ENCODE peak calls at places on chromosomes 16 and 17, in four cellular contexts. Q is GM19239; V is CD8-positive, alpha-beta T cell; K is NCI-H2029. T is an unnamed sample.

GRCh38 chr17:9120471-9120870 is 99.2 kb downstream of the NTN1 start:
- DNase-seq in Q (no peak), V (no peak), K (no peak), T (no peak)

GRCh38 chr17:45131616-45132301 is 556 bp downstream of the PLCD3 start:
- DNase-seq in Q (no peak), V (peak), K (no peak), T (peak)

GRCh38 chr17:72594248-72594647 is 473.4 kb downstream of the SOX9 start:
- DNase-seq in Q (no peak), V (no peak), K (no peak), T (no peak)

GRCh38 chr17:73028311-73028755 is 64.2 kb downstream of the SLC39A11 start:
- DNase-seq in Q (no peak), V (no peak), K (no peak), T (peak)

GRCh38 chr16:47499080-47499699 is 38.1 kb downstream of the PHKB start:
- DNase-seq in Q (no peak), V (no peak), K (no peak), T (no peak)

GRCh38 chr17:1460233-1460632 is 4.2 kb upstream of the CRK start:
- DNase-seq in Q (no peak), V (no peak), K (no peak), T (peak)

GRCh38 chr17:30324723-30325122 is 9.1 kb downstream of the TMIGD1 start:
- DNase-seq in Q (no peak), V (no peak), K (no peak), T (no peak)

GRCh38 chr16:24820522-24820921 is 25.2 kb upstream of the SLC5A11 start:
- DNase-seq in Q (no peak), V (no peak), K (no peak), T (no peak)

GRCh38 chr16:583470-583814 is 6.4 kb upstream of the RAB40C start:
- DNase-seq in Q (no peak), V (no peak), K (no peak), T (no peak)

GRCh38 chr16:89110641-89111040 is 17.0 kb downstream of the ACSF3 start:
- DNase-seq in Q (no peak), V (no peak), K (no peak), T (no peak)

GRCh38 chr16:30715777-30716445 is 16.9 kb downstream of the SRCAP start:
- DNase-seq in Q (no peak), V (peak), K (no peak), T (no peak)

GRCh38 chr17:39027440-39028035 is 60.3 kb upstream of the FBXO47 start:
- DNase-seq in Q (no peak), V (no peak), K (no peak), T (no peak)

GRCh38 chr16:24729967-24730815 is 740 bp downstream of the TNRC6A start:
- DNase-seq in Q (peak), V (no peak), K (no peak), T (peak)

GRCh38 chr17:50918933-50919296 is 52.8 kb upstream of the TOB1 start:
- DNase-seq in Q (no peak), V (no peak), K (no peak), T (no peak)

GRCh38 chr16:81123092-81123852 is 27.1 kb upstream of the GCSH start:
- DNase-seq in Q (no peak), V (no peak), K (no peak), T (no peak)

GRCh38 chr17:33981713-33982601 is 273.1 kb upstream of the CCL2 start:
- DNase-seq in Q (no peak), V (no peak), K (peak), T (no peak)

T was measured in GM03348.